ENCODE peak calls at places on chromosomes 3 and 15, in eight cellular contexts. J is coronary artery, U is body of pancreas, R is mesothelial cell of epicardium, N is Panc1, B is endothelial cell, W is RWPE1, M is K562. Q is an unnamed sample.

GRCh38 chr3:55191911-55192787 is 264.3 kb upstream of the LRTM1 start:
- DNase-seq in J (no peak), U (no peak), R (no peak), N (no peak), B (no peak), W (no peak), M (no peak), Q (no peak)

GRCh38 chr15:31079519-31079918 is 22.0 kb downstream of the TRPM1 start:
- DNase-seq in J (no peak), U (no peak), R (no peak), N (no peak), B (no peak), W (no peak), M (no peak), Q (no peak)

GRCh38 chr3:128353361-128353965 is 113.2 kb downstream of the DNAJB8 start:
- DNase-seq in J (no peak), U (no peak), R (no peak), N (no peak), B (no peak), W (no peak), M (no peak), Q (no peak)

GRCh38 chr3:18080198-18080689 is 337.8 kb upstream of the TBC1D5 start:
- DNase-seq in J (no peak), U (no peak), R (no peak), N (no peak), B (no peak), W (no peak), M (no peak), Q (no peak)

GRCh38 chr3:197027151-197027895 is 2.3 kb downstream of the MELTF start:
- DNase-seq in J (peak; percentile 71), U (no peak), R (no peak), N (no peak), B (no peak), W (no peak), M (no peak), Q (no peak)

GRCh38 chr3:9225268-9225667 is 24.2 kb downstream of the SRGAP3 start:
- DNase-seq in J (no peak), U (no peak), R (no peak), N (no peak), B (no peak), W (no peak), M (no peak), Q (no peak)

GRCh38 chr3:183815951-183816475 is 9.4 kb downstream of the MAP6D1 start:
- DNase-seq in J (no peak), U (no peak), R (no peak), N (no peak), B (no peak), W (no peak), M (no peak), Q (no peak)

GRCh38 chr3:97981886-97982285 is 9.7 kb upstream of the RIOX2 start:
- DNase-seq in J (no peak), U (no peak), R (no peak), N (no peak), B (no peak), W (no peak), M (no peak), Q (no peak)

GRCh38 chr3:185705498-185705897 is 119.3 kb downstream of the IGF2BP2 start:
- DNase-seq in J (no peak), U (no peak), R (no peak), N (no peak), B (no peak), W (no peak), M (no peak), Q (no peak)

GRCh38 chr15:70348581-70349344 is 251.0 kb upstream of the TLE3 start:
- DNase-seq in J (peak; percentile 70), U (peak; percentile 69), R (peak; percentile 37), N (no peak), B (no peak), W (peak; percentile 43), M (no peak), Q (peak; percentile 38)

GRCh38 chr15:27095809-27096580 is 125.0 kb downstream of the GABRG3 start:
- DNase-seq in J (no peak), U (no peak), R (no peak), N (no peak), B (no peak), W (no peak), M (no peak), Q (no peak)

GRCh38 chr3:13161021-13161759 is 88.0 kb upstream of the IQSEC1 start:
- DNase-seq in J (no peak), U (no peak), R (no peak), N (no peak), B (no peak), W (no peak), M (no peak), Q (no peak)

GRCh38 chr3:127320529-127321121 is 32.8 kb upstream of the PRR20G start:
- DNase-seq in J (no peak), U (no peak), R (no peak), N (no peak), B (peak; percentile 24), W (peak; percentile 20), M (peak; percentile 8), Q (no peak)

GRCh38 chr15:77633134-77633912 is 611 bp upstream of the LINGO1 start:
- DNase-seq in J (peak; percentile 87), U (peak; percentile 86), R (peak; percentile 93), N (peak; percentile 57), B (peak; percentile 99), W (peak; percentile 90), M (peak; percentile 86), Q (peak; percentile 60)

GRCh38 chr15:52263563-52263962 is 32.0 kb downstream of the MYO5C start:
- DNase-seq in J (no peak), U (no peak), R (no peak), N (no peak), B (no peak), W (no peak), M (no peak), Q (no peak)

GRCh38 chr15:85541744-85542143 is 161.3 kb downstream of the AKAP13 start:
- DNase-seq in J (no peak), U (no peak), R (no peak), N (no peak), B (no peak), W (no peak), M (no peak), Q (no peak)

GRCh38 chr3:129119365-129120100 is 2.1 kb downstream of the RAB43 start:
- DNase-seq in J (no peak), U (peak; percentile 76), R (no peak), N (no peak), B (no peak), W (no peak), M (no peak), Q (no peak)

GRCh38 chr15:52021128-52021671 is 2.2 kb downstream of the MAPK6 start:
- DNase-seq in J (no peak), U (peak; percentile 87), R (no peak), N (peak; percentile 63), B (no peak), W (peak; percentile 89), M (peak; percentile 61), Q (peak; percentile 34)

GRCh38 chr3:179613807-179614206 is 9.2 kb downstream of the NDUFB5 start:
- DNase-seq in J (no peak), U (no peak), R (no peak), N (no peak), B (no peak), W (no peak), M (no peak), Q (no peak)

GRCh38 chr3:169940486-169941181 is 26.0 kb upstream of the SEC62 start:
- DNase-seq in J (no peak), U (no peak), R (no peak), N (no peak), B (no peak), W (no peak), M (no peak), Q (no peak)

GRCh38 chr15:73899197-73900128 is 26.1 kb downstream of the TBC1D21 start:
- DNase-seq in J (peak; percentile 65), U (no peak), R (no peak), N (no peak), B (no peak), W (no peak), M (no peak), Q (no peak)

GRCh38 chr3:74988095-74988494 is 373.6 kb upstream of the CNTN3 start:
- DNase-seq in J (no peak), U (no peak), R (no peak), N (no peak), B (no peak), W (no peak), M (no peak), Q (no peak)

GRCh38 chr3:58824285-58824684 is 157.7 kb upstream of the FAM3D start:
- DNase-seq in J (no peak), U (peak; percentile 81), R (peak; percentile 65), N (no peak), B (peak; percentile 71), W (peak; percentile 32), M (peak; percentile 13), Q (no peak)
- TF ChIP-seq CTCF in J (no peak), U (peak; percentile 36), R (peak; percentile 50), N (peak; percentile 68), B (peak; percentile 59), W (peak; percentile 62), M (peak; percentile 59), Q (no peak)

DNA sequence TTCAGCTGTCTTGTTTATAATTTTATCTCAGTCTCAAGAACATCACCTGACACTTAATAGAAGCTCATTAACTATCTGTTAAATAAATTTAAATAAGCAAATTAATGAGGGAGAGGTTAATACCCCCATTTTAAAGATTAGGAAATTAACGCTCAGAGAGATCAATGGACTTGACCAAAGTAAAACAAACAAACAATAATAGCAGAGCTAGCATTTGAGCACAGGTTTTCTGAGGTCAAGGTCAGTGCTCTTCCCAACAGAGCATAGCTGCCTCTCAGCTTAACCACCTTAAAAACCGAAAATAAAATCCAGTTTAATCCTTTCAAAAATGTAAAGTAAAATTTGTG is 196.6 kb upstream of the BCL6 start:
- DNase-seq in J (no peak), U (no peak), R (no peak), N (no peak), B (no peak), W (no peak), M (no peak), Q (no peak)
- TF ChIP-seq CTCF in J (no peak), U (no peak), R (no peak), N (no peak), B (no peak), W (no peak), M (no peak), Q (no peak)

DNA sequence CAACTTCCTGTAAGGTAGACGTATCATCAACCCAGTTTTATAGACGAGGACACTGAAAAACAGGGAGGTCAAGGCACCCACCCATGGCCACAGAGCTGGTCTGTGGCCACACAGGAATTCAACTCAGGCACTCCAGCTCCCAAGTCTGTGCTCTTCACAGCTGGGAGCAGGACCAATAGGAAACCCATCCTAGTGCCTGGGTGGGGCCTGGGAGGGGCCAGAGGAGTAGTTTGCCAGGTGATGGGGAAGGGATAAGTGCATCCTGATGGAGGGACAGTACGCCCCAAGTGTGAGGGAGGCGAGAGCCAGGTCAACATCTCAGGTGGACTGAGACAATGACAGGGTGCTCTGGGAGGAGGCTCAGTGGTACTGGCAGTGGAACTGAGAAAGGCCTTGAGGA is 22.0 kb downstream of the KIF9 start:
- DNase-seq in J (no peak), U (no peak), R (no peak), N (no peak), B (no peak), W (no peak), M (no peak), Q (no peak)
- TF ChIP-seq CTCF in J (no peak), U (no peak), R (no peak), N (no peak), B (no peak), W (no peak), M (no peak), Q (no peak)

GRCh38 chr15:79208179-79208578 is 74.3 kb upstream of the ANKRD34C start:
- DNase-seq in J (no peak), U (no peak), R (no peak), N (no peak), B (no peak), W (no peak), M (no peak), Q (no peak)
- TF ChIP-seq CTCF in J (no peak), U (no peak), R (no peak), N (peak; percentile 9), B (no peak), W (no peak), M (peak; percentile 31), Q (no peak)

Q was measured in omental fat pad.